ENCODE peak calls at places on chromosome 15, in six cellular contexts. F, W, Y, S, P and L are unnamed samples.

GRCh38 chr15:62941719-62942118 is 100.8 kb upstream of the TPM1 start:
- DNase-seq in F (no peak), W (no peak), Y (no peak), S (no peak), P (peak), L (no peak)

GRCh38 chr15:52102468-52102867 is 10.1 kb downstream of the BCL2L10 start:
- DNase-seq in F (no peak), W (peak), Y (peak), S (no peak), P (peak), L (no peak)

GRCh38 chr15:51861557-51862350 is 32.3 kb downstream of the TMOD3 start:
- DNase-seq in F (no peak), W (no peak), Y (peak), S (no peak), P (no peak), L (no peak)

GRCh38 chr15:99474981-99475753 is 90.6 kb upstream of the MEF2A start:
- DNase-seq in F (no peak), W (peak), Y (no peak), S (no peak), P (no peak), L (no peak)

GRCh38 chr15:41989573-41990242 is 17.4 kb upstream of the EHD4 start:
- DNase-seq in F (peak), W (peak), Y (peak), S (peak), P (peak), L (no peak)

GRCh38 chr15:68279779-68280745 is 2.5 kb downstream of the FEM1B start:
- DNase-seq in F (no peak), W (no peak), Y (no peak), S (no peak), P (no peak), L (no peak)

GRCh38 chr15:20356444-20357138 is 185.0 kb downstream of the GOLGA6L6 start:
- DNase-seq in F (no peak), W (no peak), Y (no peak), S (peak), P (no peak), L (no peak)

GRCh38 chr15:70127797-70128756 is 30.4 kb upstream of the TLE3 start:
- DNase-seq in F (no peak), W (no peak), Y (no peak), S (no peak), P (no peak), L (no peak)

GRCh38 chr15:43249699-43250203 is 17.0 kb downstream of the TGM5 start:
- DNase-seq in F (no peak), W (peak), Y (no peak), S (no peak), P (peak), L (no peak)

GRCh38 chr15:78564743-78565096 is 600 bp upstream of the CHRNA5 start:
- DNase-seq in F (no peak), W (no peak), Y (no peak), S (no peak), P (no peak), L (no peak)

GRCh38 chr15:101355678-101356464 is 60.8 kb upstream of the SNRPA1 start:
- DNase-seq in F (no peak), W (no peak), Y (no peak), S (no peak), P (no peak), L (no peak)

GRCh38 chr15:58529041-58529440 is 97.2 kb downstream of the LIPC start:
- DNase-seq in F (no peak), W (no peak), Y (peak), S (no peak), P (no peak), L (no peak)

GRCh38 chr15:61226313-61227250 is 2.5 kb downstream of the RORA start:
- DNase-seq in F (no peak), W (peak), Y (no peak), S (no peak), P (peak), L (no peak)

GRCh38 chr15:36594556-36595090 is 15.2 kb downstream of the CDIN1 start:
- DNase-seq in F (no peak), W (no peak), Y (no peak), S (no peak), P (no peak), L (no peak)

GRCh38 chr15:95345867-95346266 is 984.6 kb upstream of the NR2F2 start:
- DNase-seq in F (no peak), W (no peak), Y (no peak), S (no peak), P (no peak), L (no peak)

GRCh38 chr15:45456212-45457106 is 66.1 kb downstream of the SLC30A4 start:
- DNase-seq in F (no peak), W (peak), Y (peak), S (no peak), P (peak), L (no peak)

GRCh38 chr15:85407421-85408269 is 27.2 kb downstream of the AKAP13 start:
- DNase-seq in F (no peak), W (peak), Y (peak), S (no peak), P (peak), L (no peak)

DNA sequence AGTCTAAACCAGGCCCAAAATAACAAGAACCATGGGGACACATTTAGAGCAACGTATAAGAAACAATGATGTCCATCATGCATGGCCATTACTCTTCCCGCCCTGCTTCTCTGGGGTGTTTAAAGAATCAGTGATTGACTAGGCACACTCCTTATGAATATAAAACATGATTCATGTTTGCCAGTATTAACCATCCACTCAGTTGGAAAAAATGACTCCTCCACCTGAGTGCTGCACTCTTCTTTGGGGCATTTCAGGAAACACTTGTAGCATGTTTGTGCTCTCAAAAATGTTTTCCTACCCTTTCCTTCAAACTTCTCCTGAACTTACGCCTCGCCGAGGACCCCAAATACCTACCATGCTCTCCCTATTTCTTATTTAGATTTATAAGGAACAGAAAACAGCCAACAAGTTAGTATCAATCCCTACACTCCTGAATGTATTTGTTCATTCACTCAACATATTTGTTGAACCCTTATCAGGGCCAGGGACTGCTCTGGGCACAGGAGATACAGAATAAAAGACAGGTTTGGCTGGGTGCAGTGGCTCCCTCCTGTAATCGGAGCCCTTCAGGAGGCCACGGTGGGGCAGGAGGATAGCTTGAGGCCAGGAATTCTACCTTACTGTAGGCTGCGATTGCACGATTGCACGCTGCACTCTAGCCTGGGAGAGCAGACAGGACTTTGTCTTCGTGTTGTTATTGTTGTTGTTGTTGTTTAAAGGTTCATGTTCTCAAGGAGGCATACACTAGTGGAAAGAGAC is 137.0 kb downstream of the TMCO5A start:
- DNase-seq in F (no peak), W (no peak), Y (no peak), S (no peak), P (no peak), L (no peak)
- H3K4me3 ChIP-seq in F (no peak), W (no peak), Y (no peak), S (no peak), P (no peak), L (no peak)

DNA sequence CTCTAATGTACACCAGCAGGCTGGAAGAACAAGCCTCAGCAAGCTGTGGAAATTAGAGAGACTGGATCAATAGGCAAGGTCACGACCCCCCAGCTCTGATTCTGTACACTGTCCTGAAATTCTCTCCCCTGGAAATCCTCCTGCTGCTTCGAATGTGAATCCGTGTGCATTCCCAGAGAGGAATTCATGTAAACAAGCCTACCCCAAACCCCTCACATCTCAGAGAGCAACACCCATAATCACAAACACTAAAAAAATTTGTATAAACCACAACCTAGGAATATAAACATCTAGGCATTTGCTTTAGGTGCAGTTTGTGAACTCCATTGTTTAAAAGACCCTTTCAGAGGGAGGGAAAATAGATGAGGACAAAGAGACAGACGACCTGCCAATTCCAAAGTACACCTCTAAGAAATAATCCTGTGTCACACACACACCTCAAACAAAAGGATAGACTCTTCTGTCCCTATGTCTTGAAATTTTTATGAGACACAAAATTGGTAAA is 325.2 kb downstream of the WDR72 start:
- DNase-seq in F (no peak), W (no peak), Y (no peak), S (no peak), P (no peak), L (no peak)
- H3K9ac ChIP-seq in F (no peak), W (no peak), Y (no peak), S (no peak), P (no peak), L (no peak)

DNA sequence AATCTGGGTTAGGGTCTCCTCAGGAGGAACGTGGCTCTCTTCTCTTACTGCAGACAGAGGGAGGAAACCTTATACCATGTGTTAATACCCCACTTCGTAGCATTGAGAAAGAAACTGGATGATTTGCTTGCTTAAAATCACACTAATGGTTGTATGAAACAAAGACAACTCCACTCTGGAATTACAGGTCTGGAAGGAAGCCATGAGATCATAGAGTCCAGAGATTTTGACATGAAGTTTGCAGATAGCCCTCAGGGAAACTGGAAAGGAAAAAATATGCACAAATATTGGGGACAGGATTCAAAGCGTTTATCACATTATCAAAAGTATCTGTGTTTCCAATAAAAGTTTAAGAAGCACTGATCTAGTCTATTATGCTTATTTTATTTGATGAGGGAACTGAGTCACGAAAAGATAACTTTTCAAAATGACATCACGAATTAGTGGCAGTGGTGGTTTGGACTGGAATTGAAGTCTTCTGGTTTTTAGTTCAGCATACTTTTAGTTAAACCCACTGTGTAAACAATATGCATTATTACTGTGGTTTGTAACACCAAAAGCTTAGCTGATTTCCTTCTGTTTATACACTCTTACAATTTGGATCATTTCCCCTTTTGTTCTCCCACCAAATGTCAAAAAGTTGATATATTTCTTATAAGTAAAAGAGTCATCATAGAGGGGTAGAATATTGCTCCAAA is 16.8 kb downstream of the FGF7 start:
- DNase-seq in F (no peak), W (no peak), Y (no peak), S (no peak), P (no peak), L (no peak)
- H3K4me3 ChIP-seq in F (no peak), W (no peak), Y (no peak), S (no peak), P (no peak), L (no peak)

GRCh38 chr15:64264511-64264910 is 91.5 kb downstream of the CSNK1G1 start:
- DNase-seq in F (no peak), W (no peak), Y (no peak), S (no peak), P (no peak), L (no peak)
- H3K9ac ChIP-seq in F (no peak), W (no peak), Y (no peak), S (no peak), P (no peak), L (no peak)

GRCh38 chr15:49982586-49982985 is 136.4 kb downstream of the ATP8B4 start:
- DNase-seq in F (no peak), W (peak), Y (no peak), S (no peak), P (peak), L (peak)

GRCh38 chr15:49979705-49980382 is 139.2 kb downstream of the ATP8B4 start:
- DNase-seq in F (no peak), W (no peak), Y (no peak), S (no peak), P (peak), L (no peak)

GRCh38 chr15:49978171-49978570 is 140.9 kb downstream of the ATP8B4 start:
- DNase-seq in F (no peak), W (no peak), Y (no peak), S (no peak), P (no peak), L (peak)
- H3K4me3 ChIP-seq in F (no peak), W (no peak), Y (no peak), S (no peak), P (no peak), L (peak)

DNA sequence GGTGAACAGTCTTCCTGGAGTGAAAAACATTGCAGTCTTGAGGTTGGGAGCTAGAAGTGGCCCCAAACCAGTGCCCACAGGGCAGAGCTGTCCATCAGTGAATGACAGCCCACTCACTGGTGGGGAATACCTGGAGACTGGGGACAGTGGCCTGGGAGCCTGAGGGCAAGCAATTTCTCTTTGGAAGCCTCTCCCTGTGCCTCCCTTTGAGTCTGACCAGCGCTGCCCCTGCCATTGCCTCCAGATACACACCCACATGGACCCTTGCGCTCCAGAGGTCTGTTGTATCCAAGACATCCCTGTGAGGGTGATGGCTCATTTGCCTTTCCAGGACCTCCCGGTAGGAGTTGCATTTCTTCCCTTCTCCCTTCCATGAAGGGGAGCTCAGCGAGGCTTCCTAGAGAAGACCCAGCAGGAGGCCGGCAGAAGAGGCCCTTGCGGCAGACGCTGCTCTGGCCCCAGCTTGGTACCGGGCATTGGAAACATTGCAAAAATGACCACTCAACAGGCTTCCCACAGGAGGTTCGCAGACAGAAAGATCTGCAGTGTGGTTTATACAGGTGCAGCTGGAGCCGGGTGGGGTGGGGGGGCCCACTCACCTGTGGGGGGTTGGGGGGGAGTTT is 38.5 kb downstream of the KLF13 start:
- DNase-seq in F (no peak), W (no peak), Y (no peak), S (no peak), P (no peak), L (no peak)
- H3K9ac ChIP-seq in F (no peak), W (no peak), Y (no peak), S (no peak), P (no peak), L (peak)